ENCODE peak calls at places on chromosomes 13 and 19, in seven cellular contexts. U is stimulated activated CD4-positive, alpha-beta T cell treated with anti-CD3 and anti-CD28 coated beads, Interleukin-1b, Interleukin-23, amount 100 ng/mL, for 4 hours; Y is lung microvascular endothelial cell; F is activated T-cell treated with anti-CD3 and anti-CD28 coated beads, Interleukin-2, amount 50 U/mL, for 48 hours; I is activated CD4-positive, CD25-positive, alpha-beta regulatory T cell treated with anti-CD3 and anti-CD28 coated beads, Interleukin-2, amount 50 U/mL, for 16 hours; B is endothelial cell; J is left cardiac atrium. W is an unnamed sample.

GRCh38 chr19:7397687-7398086 is 49.0 kb downstream of the ARHGEF18 start:
- DNase-seq in U (no peak), Y (peak; percentile 54), F (no peak), I (no peak), B (no peak), J (no peak), W (no peak)

GRCh38 chr13:112837371-112838037 is 131.5 kb upstream of the MCF2L start:
- DNase-seq in U (no peak), Y (no peak), F (no peak), I (no peak), B (no peak), J (peak; percentile 47), W (peak; percentile 10)

GRCh38 chr13:100520936-100521765 is 67.4 kb downstream of the GGACT start:
- DNase-seq in U (no peak), Y (no peak), F (no peak), I (no peak), B (no peak), J (no peak), W (no peak)

GRCh38 chr13:30659980-30660379 is 42.3 kb downstream of the USPL1 start:
- DNase-seq in U (no peak), Y (no peak), F (no peak), I (no peak), B (no peak), J (no peak), W (no peak)

GRCh38 chr13:40591091-40591490 is 75.3 kb downstream of the FOXO1 start:
- DNase-seq in U (no peak), Y (no peak), F (no peak), I (no peak), B (no peak), J (no peak), W (no peak)

GRCh38 chr13:47251771-47252170 is 354.9 kb upstream of the HTR2A start:
- DNase-seq in U (no peak), Y (no peak), F (no peak), I (no peak), B (no peak), J (no peak), W (no peak)

GRCh38 chr19:35045667-35046300 is 4.3 kb downstream of the HPN start:
- DNase-seq in U (no peak), Y (peak; percentile 64), F (peak; percentile 65), I (no peak), B (peak; percentile 36), J (no peak), W (no peak)

GRCh38 chr13:28583661-28584091 is 75.3 kb upstream of the POMP start:
- DNase-seq in U (no peak), Y (no peak), F (no peak), I (no peak), B (peak; percentile 23), J (no peak), W (no peak)

GRCh38 chr13:50594276-50594970 is 249.1 kb downstream of the DLEU7 start:
- DNase-seq in U (no peak), Y (no peak), F (peak; percentile 61), I (no peak), B (no peak), J (no peak), W (no peak)

GRCh38 chr19:17865364-17866311 is 5.9 kb downstream of the RPL18A start:
- DNase-seq in U (peak; percentile 21), Y (no peak), F (peak; percentile 70), I (no peak), B (no peak), J (no peak), W (no peak)

GRCh38 chr13:90055121-90055520 is 1292.4 kb upstream of the MIR17HG start:
- DNase-seq in U (no peak), Y (no peak), F (no peak), I (no peak), B (no peak), J (no peak), W (no peak)

GRCh38 chr13:31234729-31235128 is 35.0 kb downstream of the B3GLCT start:
- DNase-seq in U (no peak), Y (no peak), F (no peak), I (no peak), B (no peak), J (no peak), W (no peak)